ENCODE peak calls at places on chromosomes 13 and 19, in nine cellular contexts. Z is fibroblast of the aortic adventitia; B is heart right ventricle; V is IMR-90; F is BJ; C is tibial artery; M is fibroblast of pulmonary artery; D is AG04449; Y is CD8-positive, alpha-beta T cell. O is an unnamed sample.

GRCh38 chr13:109274188-109274821 is 512.1 kb downstream of the IRS2 start:
- DNase-seq in Z (peak; percentile 52), B (no peak), V (peak; percentile 72), F (no peak), C (no peak), M (peak; percentile 89), D (no peak), Y (no peak), O (peak; percentile 70)

GRCh38 chr13:105814219-105814901 is 721.1 kb downstream of the EFNB2 start:
- DNase-seq in Z (no peak), B (no peak), V (no peak), F (no peak), C (no peak), M (no peak), D (no peak), Y (no peak), O (no peak)

GRCh38 chr19:37933965-37934364 is 27.0 kb downstream of the SIPA1L3 start:
- DNase-seq in Z (peak; percentile 70), B (peak; percentile 53), V (peak; percentile 20), F (no peak), C (no peak), M (peak; percentile 67), D (no peak), Y (no peak), O (peak; percentile 34)

GRCh38 chr19:51507640-51508058 is 6.0 kb upstream of the SIGLEC12 start:
- DNase-seq in Z (no peak), B (no peak), V (no peak), F (no peak), C (no peak), M (no peak), D (no peak), Y (no peak), O (no peak)

GRCh38 chr13:22961835-22962537 is 218.8 kb upstream of the SGCG start:
- DNase-seq in Z (no peak), B (no peak), V (no peak), F (no peak), C (peak; percentile 51), M (no peak), D (no peak), Y (no peak), O (no peak)

GRCh38 chr19:29630661-29631060 is 24.6 kb downstream of the POP4 start:
- DNase-seq in Z (no peak), B (no peak), V (no peak), F (no peak), C (no peak), M (no peak), D (no peak), Y (no peak), O (no peak)

GRCh38 chr13:113759525-113760137 is 605 bp downstream of the TMEM255B start:
- DNase-seq in Z (peak; percentile 16), B (peak; percentile 60), V (peak; percentile 9), F (no peak), C (peak; percentile 62), M (peak; percentile 50), D (no peak), Y (no peak), O (peak; percentile 8)

GRCh38 chr19:53091413-53091812 is 11.8 kb downstream of the ZNF160 start:
- DNase-seq in Z (no peak), B (no peak), V (no peak), F (no peak), C (no peak), M (no peak), D (no peak), Y (no peak), O (no peak)

GRCh38 chr13:70798385-70798784 is 690.1 kb upstream of the KLHL1 start:
- DNase-seq in Z (no peak), B (no peak), V (no peak), F (no peak), C (no peak), M (no peak), D (no peak), Y (no peak), O (no peak)

GRCh38 chr13:112204881-112205327 is 138.0 kb downstream of the SOX1 start:
- DNase-seq in Z (no peak), B (peak; percentile 38), V (no peak), F (no peak), C (no peak), M (no peak), D (no peak), Y (no peak), O (no peak)

GRCh38 chr19:57672466-57672865 is 3.7 kb downstream of the ZSCAN4 start:
- DNase-seq in Z (no peak), B (no peak), V (no peak), F (no peak), C (no peak), M (no peak), D (no peak), Y (no peak), O (no peak)
- TF ChIP-seq CTCF in Z (no peak), B (no peak), V (no peak), F (no peak), C (no peak), M (no peak), D (no peak), Y (no peak), O (no peak)

DNA sequence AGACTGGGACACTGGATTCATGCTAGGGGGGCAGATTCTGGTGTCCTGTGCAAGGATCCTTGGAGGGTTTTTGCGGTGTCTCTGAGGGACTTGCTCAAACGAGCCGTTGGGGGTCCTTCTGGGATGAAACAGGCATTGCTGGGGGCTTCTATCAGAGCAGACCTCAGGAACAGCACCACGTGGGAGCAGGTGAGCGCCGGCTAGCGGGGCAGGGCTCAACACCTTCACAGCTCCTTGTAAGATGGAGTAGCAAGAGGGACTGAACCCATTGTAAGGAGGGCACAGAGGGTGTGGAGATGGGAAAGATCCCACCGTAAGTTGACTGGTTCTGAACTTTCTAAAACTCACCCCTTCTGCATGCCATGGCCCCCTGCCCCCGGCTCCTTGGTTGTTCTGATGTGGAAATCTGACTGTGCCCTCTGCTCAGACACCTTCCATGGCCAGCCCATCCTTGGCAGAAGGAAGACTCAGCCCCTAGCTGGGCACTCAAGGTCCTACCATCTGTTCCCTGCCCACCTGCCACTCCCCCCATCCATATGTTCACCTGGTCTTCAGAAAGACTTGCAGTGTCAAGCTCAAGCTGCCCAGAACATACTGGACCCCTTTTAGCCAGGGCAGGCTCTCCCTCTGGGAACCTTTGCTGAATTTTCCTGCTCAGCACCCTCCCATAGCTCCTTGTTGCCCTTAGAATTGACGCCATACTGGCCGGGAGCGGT is 1.2 kb downstream of the SLC27A1 start:
- DNase-seq in Z (no peak), B (no peak), V (no peak), F (no peak), C (no peak), M (no peak), D (no peak), Y (no peak), O (no peak)
- H3K4me3 ChIP-seq in Z (peak overlapping the region; percentile 83), B (no peak overlapping the region), V (peak overlapping the region; percentile 91), F (peak overlapping the region; percentile 91), C (peak overlapping the region; percentile 99), M (peak overlapping the region; percentile 73), D (peak overlapping the region; percentile 79), Y (peak overlapping the region; percentile 62), O (peak overlapping the region; percentile 66)

GRCh38 chr19:5170329-5170745 is 170.3 kb downstream of the PTPRS start:
- DNase-seq in Z (no peak), B (no peak), V (no peak), F (no peak), C (no peak), M (no peak), D (no peak), Y (peak; percentile 74), O (no peak)
- TF ChIP-seq CTCF in Z (peak; percentile 62), B (peak; percentile 42), V (peak; percentile 33), F (peak; percentile 60), C (peak; percentile 30), M (peak; percentile 50), D (peak; percentile 58), Y (peak; percentile 47), O (peak; percentile 57)

DNA sequence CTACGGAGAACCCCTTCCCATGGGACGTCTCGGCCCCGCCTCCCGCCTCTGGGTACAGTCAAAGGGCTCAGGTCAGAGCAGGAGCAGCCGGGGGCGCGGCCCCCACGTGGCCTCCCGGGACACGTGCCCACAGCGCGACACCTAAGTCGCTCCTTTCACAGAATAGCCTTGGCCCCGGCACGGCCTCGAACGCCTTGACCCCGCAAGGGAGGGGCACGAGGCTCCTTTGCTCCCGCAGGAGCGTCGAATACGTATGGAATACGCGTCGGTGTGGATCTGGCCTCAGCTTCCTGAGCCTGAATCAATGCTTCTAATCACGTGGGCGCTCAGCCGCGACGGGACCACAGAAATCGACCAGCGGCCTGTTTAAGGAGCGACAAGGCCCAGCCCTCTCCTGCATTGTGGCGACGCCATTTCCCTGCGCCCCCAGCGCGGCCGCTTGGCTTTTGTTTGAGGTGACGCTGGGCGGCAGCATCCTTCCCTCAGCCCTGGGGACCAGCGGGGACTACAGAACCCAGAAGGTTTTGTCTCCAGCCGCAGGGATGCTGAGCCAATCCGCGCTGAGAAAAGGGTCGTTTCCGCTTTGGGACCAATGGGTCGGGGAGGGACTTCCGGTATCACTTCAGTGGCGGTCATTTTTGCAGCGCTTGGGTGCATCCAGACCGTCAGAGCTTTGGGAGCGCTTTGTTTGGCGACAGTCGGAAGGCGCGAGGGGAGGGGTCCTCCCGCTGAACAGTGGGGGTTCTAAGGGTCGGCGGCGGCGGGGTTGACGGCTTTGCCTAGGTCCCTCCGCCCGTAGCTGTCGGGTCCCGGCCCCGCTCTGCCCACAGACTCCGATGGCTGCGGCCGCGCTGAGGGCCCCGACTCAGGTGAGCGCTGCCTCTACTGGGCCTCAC is at the start of gene ZIK1:
- DNase-seq in Z (peak; percentile 90), B (peak; percentile 96), V (peak; percentile 92), F (peak; percentile 68), C (peak; percentile 91), M (peak; percentile 94), D (peak; percentile 49), Y (peak; percentile 91), O (peak; percentile 95)
- H3K4me3 ChIP-seq in Z (peak within 1 kb of the TSS; percentile 78), B (peak within 1 kb of the TSS; percentile 59), V (peak within 1 kb of the TSS; percentile 70), F (peak within 1 kb of the TSS; percentile 63), C (peak within 1 kb of the TSS; percentile 54), M (peak within 1 kb of the TSS; percentile 74), D (peak within 1 kb of the TSS; percentile 75), Y (peak within 1 kb of the TSS; percentile 59), O (peak within 1 kb of the TSS; percentile 67)